ENCODE peak calls at places on chromosomes 1 and 21, in four cellular contexts. E is stimulated activated CD4-positive, alpha-beta T cell treated with anti-CD3 and anti-CD28 coated beads, Interleukin-1b, Interleukin-23, amount 100 ng/mL, for 1 hour; A is T-helper 1 cell; N is endothelial cell. M is an unnamed sample.

GRCh38 chr1:226649780-226650179 is 89.3 kb downstream of the ITPKB start:
- DNase-seq in E (no peak), A (no peak), N (peak; percentile 42), M (no peak)

GRCh38 chr1:226111109-226111864 is 48.8 kb downstream of the H3-3A start:
- DNase-seq in E (no peak), N (no peak), A (no peak), M (no peak)

GRCh38 chr1:30001452-30002039 is 721.8 kb downstream of the MATN1 start:
- DNase-seq in A (no peak), E (no peak), N (no peak), M (no peak)

GRCh38 chr1:200665851-200666250 is 3.9 kb downstream of the DDX59 start:
- DNase-seq in E (no peak), A (no peak), N (no peak), M (no peak)

GRCh38 chr1:5010236-5010635 is 355.8 kb downstream of the AJAP1 start:
- DNase-seq in E (no peak), A (no peak), N (no peak), M (no peak)

GRCh38 chr1:17561252-17561558 is 21.7 kb downstream of the ARHGEF10L start:
- DNase-seq in N (no peak), A (no peak), E (no peak), M (no peak)

GRCh38 chr1:88327391-88328267 is 356.4 kb upstream of the PKN2 start:
- DNase-seq in N (no peak), A (no peak), E (no peak), M (no peak)

GRCh38 chr1:192954705-192955265 is 104.4 kb downstream of the UCHL5 start:
- DNase-seq in E (no peak), N (no peak), A (no peak), M (no peak)

GRCh38 chr21:33069994-33070811 is at the start of gene OLIG1:
- DNase-seq in A (no peak), N (peak; percentile 67), E (no peak), M (no peak)

GRCh38 chr1:91805343-91805801 is 80.6 kb downstream of the TGFBR3 start:
- DNase-seq in A (no peak), E (no peak), N (no peak), M (no peak)

GRCh38 chr1:159493354-159493753 is 42.5 kb downstream of the OR10J5 start:
- DNase-seq in N (no peak), E (no peak), A (no peak), M (no peak)

GRCh38 chr1:184813528-184814089 is 59.0 kb upstream of the EDEM3 start:
- DNase-seq in E (no peak), A (no peak), N (no peak), M (no peak)

GRCh38 chr1:210816136-210816535 is 317.8 kb downstream of the KCNH1 start:
- DNase-seq in A (no peak), E (no peak), N (no peak), M (no peak)